ENCODE peak calls at places on chromosomes 16 and 17, in six cellular contexts. One of them, this sample, is unnamed.

GRCh38 chr16:58471209-58471975 is 28.6 kb upstream of the NDRG4 start:
- DNase-seq in Peyer's patch: no peak
- DNase-seq in lower leg skin: no peak
- DNase-seq in transverse colon: no peak
- DNase-seq in left ventricle myocardium inferior: no peak
- DNase-seq in cardiac muscle cell: no peak
- DNase-seq in this sample: no peak

GRCh38 chr16:49644143-49644460 is 211.8 kb downstream of the ZNF423 start:
- DNase-seq in Peyer's patch: no peak
- DNase-seq in lower leg skin: no peak
- DNase-seq in transverse colon: no peak
- DNase-seq in left ventricle myocardium inferior: no peak
- DNase-seq in cardiac muscle cell: no peak
- DNase-seq in this sample: no peak

GRCh38 chr17:80608326-80608725 is 63.7 kb downstream of the RPTOR start:
- DNase-seq in Peyer's patch: no peak
- DNase-seq in lower leg skin: no peak
- DNase-seq in transverse colon: no peak
- DNase-seq in left ventricle myocardium inferior: no peak
- DNase-seq in cardiac muscle cell: no peak
- DNase-seq in this sample: no peak

GRCh38 chr17:968812-969766 is 10.5 kb downstream of the NXN start:
- DNase-seq in Peyer's patch: no peak
- DNase-seq in lower leg skin: no peak
- DNase-seq in transverse colon: no peak
- DNase-seq in left ventricle myocardium inferior: no peak
- DNase-seq in cardiac muscle cell: no peak
- DNase-seq in this sample: no peak

GRCh38 chr17:76405967-76406647 is 21.7 kb downstream of the SPHK1 start:
- DNase-seq in Peyer's patch: peak; percentile 47
- DNase-seq in lower leg skin: no peak
- DNase-seq in transverse colon: peak; percentile 49
- DNase-seq in left ventricle myocardium inferior: peak; percentile 87
- DNase-seq in cardiac muscle cell: peak; percentile 61
- DNase-seq in this sample: no peak

GRCh38 chr16:79278506-79278905 is 322.0 kb downstream of the MAF start:
- DNase-seq in Peyer's patch: peak; percentile 48
- DNase-seq in lower leg skin: no peak
- DNase-seq in transverse colon: peak; percentile 44
- DNase-seq in left ventricle myocardium inferior: no peak
- DNase-seq in cardiac muscle cell: no peak
- DNase-seq in this sample: no peak

GRCh38 chr17:58527306-58527705 is 12.9 kb upstream of the MTMR4 start:
- DNase-seq in Peyer's patch: no peak
- DNase-seq in lower leg skin: no peak
- DNase-seq in transverse colon: no peak
- DNase-seq in left ventricle myocardium inferior: no peak
- DNase-seq in cardiac muscle cell: no peak
- DNase-seq in this sample: no peak

GRCh38 chr17:58308173-58308984 is 20.2 kb downstream of the TSPOAP1 start:
- DNase-seq in Peyer's patch: peak; percentile 6
- DNase-seq in lower leg skin: peak; percentile 76
- DNase-seq in transverse colon: no peak
- DNase-seq in left ventricle myocardium inferior: no peak
- DNase-seq in cardiac muscle cell: peak; percentile 16
- DNase-seq in this sample: peak; percentile 42

GRCh38 chr16:15708096-15708495 is 58.1 kb downstream of the NDE1 start:
- DNase-seq in Peyer's patch: no peak
- DNase-seq in lower leg skin: no peak
- DNase-seq in transverse colon: no peak
- DNase-seq in left ventricle myocardium inferior: no peak
- DNase-seq in cardiac muscle cell: no peak
- DNase-seq in this sample: no peak

GRCh38 chr16:58464916-58465731 is 34.8 kb upstream of the NDRG4 start:
- DNase-seq in Peyer's patch: no peak
- DNase-seq in lower leg skin: no peak
- DNase-seq in transverse colon: no peak
- DNase-seq in left ventricle myocardium inferior: no peak
- DNase-seq in cardiac muscle cell: peak; percentile 54
- DNase-seq in this sample: no peak

GRCh38 chr17:28675980-28676379 is 14.0 kb downstream of the SUPT6H start:
- DNase-seq in Peyer's patch: no peak
- DNase-seq in lower leg skin: peak; percentile 14
- DNase-seq in transverse colon: peak; percentile 27
- DNase-seq in left ventricle myocardium inferior: no peak
- DNase-seq in cardiac muscle cell: no peak
- DNase-seq in this sample: no peak

GRCh38 chr16:4695473-4696171 is 2.3 kb downstream of the NUDT16L1 start:
- DNase-seq in Peyer's patch: no peak
- DNase-seq in lower leg skin: peak; percentile 85
- DNase-seq in transverse colon: no peak
- DNase-seq in left ventricle myocardium inferior: no peak
- DNase-seq in cardiac muscle cell: no peak
- DNase-seq in this sample: no peak

GRCh38 chr16:88810868-88811599 is 694 bp downstream of the APRT start:
- DNase-seq in Peyer's patch: peak; percentile 68
- DNase-seq in lower leg skin: peak; percentile 94
- DNase-seq in transverse colon: peak; percentile 79
- DNase-seq in left ventricle myocardium inferior: peak; percentile 79
- DNase-seq in cardiac muscle cell: peak; percentile 83
- DNase-seq in this sample: peak; percentile 55

GRCh38 chr17:5861246-5861645 is 208.9 kb upstream of the WSCD1 start:
- DNase-seq in Peyer's patch: peak; percentile 14
- DNase-seq in lower leg skin: no peak
- DNase-seq in transverse colon: no peak
- DNase-seq in left ventricle myocardium inferior: no peak
- DNase-seq in cardiac muscle cell: no peak
- DNase-seq in this sample: no peak

GRCh38 chr16:13940397-13940933 is 20.5 kb downstream of the ERCC4 start:
- DNase-seq in Peyer's patch: no peak
- DNase-seq in lower leg skin: no peak
- DNase-seq in transverse colon: no peak
- DNase-seq in left ventricle myocardium inferior: no peak
- DNase-seq in cardiac muscle cell: no peak
- DNase-seq in this sample: no peak

GRCh38 chr16:72819345-72819744 is 228.6 kb downstream of the ZFHX3 start:
- DNase-seq in Peyer's patch: no peak
- DNase-seq in lower leg skin: no peak
- DNase-seq in transverse colon: no peak
- DNase-seq in left ventricle myocardium inferior: no peak
- DNase-seq in cardiac muscle cell: no peak
- DNase-seq in this sample: no peak

GRCh38 chr17:32873114-32873513 is 3.8 kb downstream of the MYO1D start:
- DNase-seq in Peyer's patch: no peak
- DNase-seq in lower leg skin: no peak
- DNase-seq in transverse colon: no peak
- DNase-seq in left ventricle myocardium inferior: no peak
- DNase-seq in cardiac muscle cell: no peak
- DNase-seq in this sample: no peak

GRCh38 chr16:77961811-77962210 is 60.5 kb upstream of the CLEC3A start:
- DNase-seq in Peyer's patch: no peak
- DNase-seq in lower leg skin: no peak
- DNase-seq in transverse colon: no peak
- DNase-seq in left ventricle myocardium inferior: no peak
- DNase-seq in cardiac muscle cell: no peak
- DNase-seq in this sample: no peak

GRCh38 chr17:71446635-71447034 is 674.2 kb upstream of the SOX9 start:
- DNase-seq in Peyer's patch: no peak
- DNase-seq in lower leg skin: no peak
- DNase-seq in transverse colon: no peak
- DNase-seq in left ventricle myocardium inferior: no peak
- DNase-seq in cardiac muscle cell: no peak
- DNase-seq in this sample: no peak

GRCh38 chr16:21336231-21336630 is 58.1 kb upstream of the CRYM start:
- DNase-seq in Peyer's patch: no peak
- DNase-seq in lower leg skin: no peak
- DNase-seq in transverse colon: no peak
- DNase-seq in left ventricle myocardium inferior: no peak
- DNase-seq in cardiac muscle cell: no peak
- DNase-seq in this sample: no peak

GRCh38 chr17:73311428-73311780 is 397 bp downstream of the CDC42EP4 start:
- DNase-seq in Peyer's patch: no peak
- DNase-seq in lower leg skin: peak; percentile 92
- DNase-seq in transverse colon: no peak
- DNase-seq in left ventricle myocardium inferior: peak; percentile 54
- DNase-seq in cardiac muscle cell: no peak
- DNase-seq in this sample: no peak

GRCh38 chr17:30291571-30292489 is at the start of gene BLMH:
- DNase-seq in Peyer's patch: peak; percentile 64
- DNase-seq in lower leg skin: peak; percentile 94
- DNase-seq in transverse colon: peak; percentile 84
- DNase-seq in left ventricle myocardium inferior: peak; percentile 86
- DNase-seq in cardiac muscle cell: peak; percentile 78
- DNase-seq in this sample: peak; percentile 43

GRCh38 chr17:41540921-41541625 is 13.0 kb upstream of the KRT19 start:
- DNase-seq in Peyer's patch: no peak
- DNase-seq in lower leg skin: no peak
- DNase-seq in transverse colon: no peak
- DNase-seq in left ventricle myocardium inferior: no peak
- DNase-seq in cardiac muscle cell: no peak
- DNase-seq in this sample: no peak

GRCh38 chr17:795721-796120 is 13.6 kb downstream of the MRM3 start:
- DNase-seq in Peyer's patch: no peak
- DNase-seq in lower leg skin: no peak
- DNase-seq in transverse colon: no peak
- DNase-seq in left ventricle myocardium inferior: no peak
- DNase-seq in cardiac muscle cell: no peak
- DNase-seq in this sample: no peak

GRCh38 chr17:13600475-13601316 is 1.0 kb downstream of the HS3ST3A1 start:
- DNase-seq in Peyer's patch: no peak
- DNase-seq in lower leg skin: no peak
- DNase-seq in transverse colon: no peak
- DNase-seq in left ventricle myocardium inferior: no peak
- DNase-seq in cardiac muscle cell: peak; percentile 39
- DNase-seq in this sample: peak; percentile 46

GRCh38 chr16:25135239-25135878 is 23.8 kb downstream of the LCMT1 start:
- DNase-seq in Peyer's patch: no peak
- DNase-seq in lower leg skin: no peak
- DNase-seq in transverse colon: peak; percentile 36
- DNase-seq in left ventricle myocardium inferior: no peak
- DNase-seq in cardiac muscle cell: no peak
- DNase-seq in this sample: no peak

GRCh38 chr17:50424246-50425000 is 1.6 kb upstream of the ACSF2 start:
- DNase-seq in Peyer's patch: no peak
- DNase-seq in lower leg skin: no peak
- DNase-seq in transverse colon: no peak
- DNase-seq in left ventricle myocardium inferior: no peak
- DNase-seq in cardiac muscle cell: no peak
- DNase-seq in this sample: no peak

GRCh38 chr16:67456383-67457140 is 24.4 kb downstream of the ATP6V0D1 start:
- DNase-seq in Peyer's patch: no peak
- DNase-seq in lower leg skin: no peak
- DNase-seq in transverse colon: peak; percentile 83
- DNase-seq in left ventricle myocardium inferior: peak; percentile 72
- DNase-seq in cardiac muscle cell: no peak
- DNase-seq in this sample: no peak

GRCh38 chr17:1565860-1566259 is 3.3 kb upstream of the PITPNA start:
- DNase-seq in Peyer's patch: no peak
- DNase-seq in lower leg skin: no peak
- DNase-seq in transverse colon: no peak
- DNase-seq in left ventricle myocardium inferior: no peak
- DNase-seq in cardiac muscle cell: no peak
- DNase-seq in this sample: no peak

GRCh38 chr17:16922386-16923096 is 49.4 kb downstream of the TNFRSF13B start:
- DNase-seq in Peyer's patch: no peak
- DNase-seq in lower leg skin: no peak
- DNase-seq in transverse colon: peak; percentile 2
- DNase-seq in left ventricle myocardium inferior: no peak
- DNase-seq in cardiac muscle cell: no peak
- DNase-seq in this sample: no peak
- TF ChIP-seq CTCF in Peyer's patch: no peak
- TF ChIP-seq CTCF in lower leg skin: no peak
- TF ChIP-seq CTCF in transverse colon: no peak
- TF ChIP-seq CTCF in left ventricle myocardium inferior: no peak
- TF ChIP-seq CTCF in cardiac muscle cell: no peak
- TF ChIP-seq CTCF in this sample: no peak

GRCh38 chr17:2937331-2938003 is 125.9 kb downstream of the OR1D5 start:
- DNase-seq in Peyer's patch: no peak
- DNase-seq in lower leg skin: no peak
- DNase-seq in transverse colon: no peak
- DNase-seq in left ventricle myocardium inferior: no peak
- DNase-seq in cardiac muscle cell: no peak
- DNase-seq in this sample: no peak
- TF ChIP-seq CTCF in Peyer's patch: no peak
- TF ChIP-seq CTCF in lower leg skin: no peak
- TF ChIP-seq CTCF in transverse colon: no peak
- TF ChIP-seq CTCF in left ventricle myocardium inferior: no peak
- TF ChIP-seq CTCF in cardiac muscle cell: peak; percentile 44
- TF ChIP-seq CTCF in this sample: no peak

DNA sequence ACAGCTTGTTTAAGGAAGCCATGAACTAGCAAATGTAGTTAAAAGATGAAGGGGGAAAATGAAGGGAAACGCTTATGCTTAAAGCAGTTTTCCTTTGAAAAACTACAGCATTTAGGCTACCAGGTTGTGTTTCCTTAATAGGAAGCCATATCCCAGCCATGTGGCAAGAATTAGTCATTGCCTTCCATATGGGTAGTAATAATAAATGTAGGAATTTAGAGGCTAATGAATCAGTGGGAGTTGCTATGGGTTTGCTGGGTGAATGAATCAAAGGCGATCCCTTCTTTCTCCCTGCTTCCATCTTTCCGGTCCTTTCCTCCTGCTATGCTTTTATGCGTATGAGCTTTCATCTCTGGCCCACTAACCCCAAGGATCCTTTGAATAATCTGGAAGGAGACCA is 89.8 kb upstream of the TBX2 start:
- DNase-seq in Peyer's patch: no peak
- DNase-seq in lower leg skin: no peak
- DNase-seq in transverse colon: no peak
- DNase-seq in left ventricle myocardium inferior: no peak
- DNase-seq in cardiac muscle cell: no peak
- DNase-seq in this sample: no peak
- TF ChIP-seq CTCF in Peyer's patch: no peak
- TF ChIP-seq CTCF in lower leg skin: no peak
- TF ChIP-seq CTCF in transverse colon: no peak
- TF ChIP-seq CTCF in left ventricle myocardium inferior: no peak
- TF ChIP-seq CTCF in cardiac muscle cell: no peak
- TF ChIP-seq CTCF in this sample: no peak

DNA sequence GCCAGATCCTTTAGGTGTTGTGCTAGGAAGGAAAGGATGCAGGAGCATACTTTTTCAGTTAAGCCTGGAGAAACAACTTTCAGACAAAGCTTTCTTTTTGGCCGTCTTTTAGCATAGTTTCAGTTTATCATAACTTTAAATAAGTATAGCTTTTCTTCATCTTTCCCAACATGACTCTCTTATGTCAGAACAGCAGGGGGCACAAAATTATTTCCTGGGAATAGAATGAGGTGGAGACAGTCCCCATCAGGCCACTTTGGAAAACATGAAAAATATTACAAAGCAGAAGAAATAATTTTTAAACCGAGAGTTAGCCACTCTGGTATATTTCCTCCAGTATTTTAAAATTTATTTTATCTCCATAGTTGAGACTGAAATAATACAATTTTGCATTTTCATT is 387.6 kb downstream of the HAPSTR1 start:
- DNase-seq in Peyer's patch: no peak
- DNase-seq in lower leg skin: no peak
- DNase-seq in transverse colon: no peak
- DNase-seq in left ventricle myocardium inferior: no peak
- DNase-seq in cardiac muscle cell: no peak
- DNase-seq in this sample: no peak
- TF ChIP-seq CTCF in Peyer's patch: no peak
- TF ChIP-seq CTCF in lower leg skin: no peak
- TF ChIP-seq CTCF in transverse colon: no peak
- TF ChIP-seq CTCF in left ventricle myocardium inferior: no peak
- TF ChIP-seq CTCF in cardiac muscle cell: no peak
- TF ChIP-seq CTCF in this sample: peak; percentile 23

GRCh38 chr17:31696703-31697325 is 162.2 kb downstream of the COPRS start:
- DNase-seq in Peyer's patch: no peak
- DNase-seq in lower leg skin: no peak
- DNase-seq in transverse colon: no peak
- DNase-seq in left ventricle myocardium inferior: no peak
- DNase-seq in cardiac muscle cell: no peak
- DNase-seq in this sample: no peak
- TF ChIP-seq CTCF in Peyer's patch: no peak
- TF ChIP-seq CTCF in lower leg skin: no peak
- TF ChIP-seq CTCF in transverse colon: no peak
- TF ChIP-seq CTCF in left ventricle myocardium inferior: no peak
- TF ChIP-seq CTCF in cardiac muscle cell: no peak
- TF ChIP-seq CTCF in this sample: no peak

This sample was measured in mesothelial cell of epicardium.